ENCODE peak calls at places on chromosomes 2 and 18, in seven cellular contexts. C, A, K, Q, V, R and P are unnamed samples.
A peak's percentile ranks its signal among the peaks of the same experiment; 100 is the strongest.

GRCh38 chr2:96815326-96816126 is 542 bp upstream of the CNNM3 start:
- DNase-seq in A (peak; percentile 62), Q (no peak), R (no peak), V (peak; percentile 56), C (peak; percentile 63), K (no peak), P (no peak)

GRCh38 chr2:28976584-28976983 is 4.5 kb upstream of the TOGARAM2 start:
- DNase-seq in R (peak; percentile 41), C (peak; percentile 84), Q (peak; percentile 42), A (no peak), K (no peak), V (no peak), P (no peak)

GRCh38 chr2:119024152-119024551 is 82.2 kb downstream of the MARCO start:
- DNase-seq in K (no peak), C (no peak), R (no peak), V (no peak), A (no peak), Q (no peak), P (no peak)

GRCh38 chr2:238305965-238306679 is 14.2 kb upstream of the TRAF3IP1 start:
- DNase-seq in A (no peak), C (no peak), R (no peak), Q (no peak), V (no peak), K (no peak), P (no peak)

GRCh38 chr2:225566798-225567197 is 167.3 kb downstream of the NYAP2 start:
- DNase-seq in V (no peak), A (no peak), K (no peak), R (no peak), C (no peak), Q (no peak), P (no peak)

GRCh38 chr2:128316777-128317185 is 1.9 kb downstream of the HS6ST1 start:
- DNase-seq in V (peak; percentile 44), Q (no peak), K (peak; percentile 25), R (peak; percentile 27), C (no peak), A (no peak), P (peak; percentile 7)

GRCh38 chr2:54456526-54457325 is 599 bp downstream of the SPTBN1 start:
- DNase-seq in C (peak; percentile 19), V (no peak), R (peak; percentile 54), Q (peak; percentile 48), A (peak; percentile 50), K (no peak), P (peak; percentile 34)

GRCh38 chr2:151437630-151438029 is 27.9 kb downstream of the RIF1 start:
- DNase-seq in A (no peak), K (no peak), R (no peak), Q (no peak), V (no peak), C (peak; percentile 18), P (no peak)

GRCh38 chr18:44771957-44772917 is 91.5 kb downstream of the SETBP1 start:
- DNase-seq in C (no peak), R (peak; percentile 31), A (no peak), K (peak; percentile 31), Q (no peak), V (peak; percentile 58), P (no peak)

GRCh38 chr18:1797265-1797664 is 774.0 kb downstream of the METTL4 start:
- DNase-seq in K (no peak), A (no peak), V (no peak), R (no peak), Q (no peak), C (no peak), P (no peak)

GRCh38 chr2:140454717-140455116 is 1674.5 kb upstream of the NXPH2 start:
- DNase-seq in Q (no peak), R (peak; percentile 28), C (peak; percentile 76), K (no peak), A (peak; percentile 5), V (no peak), P (no peak)

GRCh38 chr2:109159096-109159495 is 30.1 kb downstream of the SH3RF3 start:
- DNase-seq in C (no peak), R (no peak), K (no peak), A (no peak), Q (no peak), V (no peak), P (no peak)

GRCh38 chr2:127479219-127479825 is 47.0 kb downstream of the IWS1 start:
- DNase-seq in A (peak; percentile 31), K (no peak), C (peak; percentile 73), R (no peak), Q (no peak), V (no peak), P (no peak)

GRCh38 chr2:26970928-26971627 is 641 bp downstream of the MAPRE3 start:
- DNase-seq in C (peak; percentile 18), A (peak; percentile 46), K (no peak), Q (no peak), R (no peak), V (no peak), P (peak; percentile 38)

GRCh38 chr2:75870133-75870532 is 159.4 kb upstream of the GCFC2 start:
- DNase-seq in A (no peak), K (no peak), C (no peak), R (no peak), Q (no peak), V (no peak), P (no peak)

GRCh38 chr2:109062558-109063325 is 66.3 kb upstream of the SH3RF3 start:
- DNase-seq in C (no peak), Q (no peak), V (no peak), A (no peak), K (no peak), R (no peak), P (no peak)

DNA sequence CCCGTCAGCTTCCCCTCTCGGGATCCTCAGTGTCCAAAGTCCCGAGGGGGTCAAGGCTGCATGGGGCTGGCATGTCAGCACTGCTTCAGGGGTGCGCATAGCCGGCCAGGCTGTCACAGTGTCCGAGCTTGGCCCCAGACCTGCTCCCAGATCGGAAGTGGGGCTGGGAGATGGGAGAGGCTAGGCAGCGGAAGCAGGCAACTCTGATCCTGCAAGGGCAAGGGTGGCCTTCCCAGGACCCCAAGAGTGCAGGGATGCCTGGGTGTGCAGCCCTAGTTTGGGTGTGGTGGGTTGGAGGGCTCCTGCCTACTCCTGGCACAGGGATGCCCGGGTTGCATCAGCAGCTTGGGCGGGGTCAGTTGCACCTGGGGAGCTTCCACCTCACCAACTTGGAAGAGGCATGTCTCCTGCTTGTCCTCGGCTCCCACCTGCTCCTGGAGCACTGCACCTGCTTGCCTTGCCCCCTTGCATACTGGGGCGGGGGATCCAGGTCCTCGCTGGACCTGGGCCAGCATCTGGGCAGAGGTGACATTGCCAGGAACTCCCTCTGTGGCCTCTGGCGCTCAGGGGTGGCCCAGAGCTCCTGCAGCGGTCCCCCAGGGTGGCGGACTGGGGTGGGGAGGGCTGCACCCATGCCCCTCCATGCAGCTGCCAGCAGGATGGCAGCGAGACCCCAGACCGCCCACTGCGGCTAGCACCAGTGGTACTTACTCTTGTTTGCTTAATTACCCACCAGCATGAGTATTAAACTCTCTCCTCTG is 41.3 kb downstream of the CBLN2 start:
- DNase-seq in R (no peak), C (no peak), A (no peak), Q (no peak), K (no peak), V (no peak), P (no peak)
- H3K9me3 ChIP-seq in R (no peaks in the 10 kb centered on the region), C (peaks cover 12% of the 10 kb centered on the region), A (no peaks in the 10 kb centered on the region), Q (no peaks in the 10 kb centered on the region), K (no peaks in the 10 kb centered on the region), V (no peaks in the 10 kb centered on the region), P (no peaks in the 10 kb centered on the region)

GRCh38 chr2:183493060-183493459 is 368.8 kb downstream of the NUP35 start:
- DNase-seq in A (no peak), K (no peak), C (no peak), V (no peak), Q (no peak), R (no peak), P (no peak)

GRCh38 chr2:183487316-183487715 is 363.1 kb downstream of the NUP35 start:
- DNase-seq in K (no peak), R (no peak), Q (no peak), A (no peak), C (no peak), V (no peak), P (no peak)

GRCh38 chr2:183490930-183491329 is 366.7 kb downstream of the NUP35 start:
- DNase-seq in R (no peak), A (no peak), C (no peak), V (no peak), K (no peak), Q (peak; percentile 10), P (peak; percentile 60)

GRCh38 chr2:183488421-183488820 is 364.2 kb downstream of the NUP35 start:
- DNase-seq in Q (no peak), R (no peak), C (no peak), V (no peak), K (no peak), A (no peak), P (no peak)
- TF ChIP-seq POLR2A in Q (no peak), R (no peak), C (no peak), V (no peak), K (no peak), A (no peak), P (no peak)

DNA sequence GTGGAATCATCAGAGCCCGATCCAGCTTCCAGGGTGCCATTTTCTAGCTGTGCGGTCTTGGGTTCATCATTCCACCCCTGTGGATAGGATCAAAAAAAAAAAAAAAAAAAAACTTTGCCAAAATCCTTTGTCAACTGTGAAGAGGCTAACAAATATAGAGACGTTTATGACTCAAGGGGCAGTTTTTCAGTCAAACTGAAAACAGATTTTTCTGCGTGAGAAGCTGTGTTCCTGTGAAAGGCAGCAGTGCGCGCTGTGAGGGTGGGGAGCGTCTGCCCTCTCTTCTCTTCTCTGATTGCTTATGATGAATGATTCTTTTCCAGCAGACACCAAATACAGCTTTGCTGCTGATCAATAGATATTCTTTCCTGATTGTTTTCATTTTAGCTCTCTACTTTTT is 175.2 kb downstream of the NRP2 start:
- DNase-seq in V (no peak), R (no peak), K (no peak), Q (no peak), A (no peak), C (no peak), P (no peak)
- H3K27ac ChIP-seq in V (no peak overlapping the region), R (no peak overlapping the region), K (no peak overlapping the region), Q (no peak overlapping the region), A (no peak overlapping the region), C (no peak overlapping the region), P (no peak overlapping the region)

GRCh38 chr18:64749884-64750283 is 601.0 kb upstream of the LINC00305 start:
- DNase-seq in A (no peak), R (no peak), C (no peak), Q (no peak), K (no peak), V (no peak), P (no peak)
- H3K9me3 ChIP-seq in A (no peaks in the 10 kb centered on the region), R (no peaks in the 10 kb centered on the region), C (peaks cover 3% of the 10 kb centered on the region), Q (no peaks in the 10 kb centered on the region), K (no peaks in the 10 kb centered on the region), V (no peaks in the 10 kb centered on the region), P (no peaks in the 10 kb centered on the region)